ENCODE peak calls at places on chromosomes 11 and 22, in four cellular contexts. A, G, M and O are unnamed samples.

GRCh38 chr22:27317961-27318360 is 483.6 kb downstream of the MN1 start:
- DNase-seq in M (no peak), A (no peak), G (no peak), O (no peak)

GRCh38 chr22:48507171-48507570 is 1320.5 kb downstream of the BRD1 start:
- DNase-seq in G (no peak), M (no peak), A (no peak), O (no peak)

GRCh38 chr11:38791346-38791961 is 2193.4 kb upstream of the RAG2 start:
- DNase-seq in M (no peak), A (peak; percentile 22), G (peak; percentile 43), O (peak; percentile 54)

GRCh38 chr11:83070044-83070877 is 1.4 kb downstream of the RAB30 start:
- DNase-seq in A (no peak), G (peak; percentile 23), M (no peak), O (no peak)

GRCh38 chr22:30806391-30806861 is 111.8 kb downstream of the OSBP2 start:
- DNase-seq in M (no peak), G (no peak), A (no peak), O (peak; percentile 30)

GRCh38 chr11:41316726-41317125 is 142.7 kb downstream of the LRRC4C start:
- DNase-seq in G (no peak), M (no peak), A (no peak), O (no peak)

GRCh38 chr11:589798-590197 is 13.5 kb downstream of the PHRF1 start:
- DNase-seq in G (no peak), M (no peak), A (no peak), O (no peak)

GRCh38 chr11:6995703-6996102 is 24.4 kb downstream of the ZNF214 start:
- DNase-seq in A (no peak), M (no peak), G (no peak), O (no peak)

GRCh38 chr11:76303399-76303798 is 77.5 kb downstream of the THAP12 start:
- DNase-seq in G (no peak), M (no peak), A (no peak), O (no peak)

GRCh38 chr11:78138281-78138680 is 1.1 kb downstream of the ALG8 start:
- DNase-seq in G (no peak), A (no peak), M (no peak), O (no peak)

GRCh38 chr11:126914941-126915340 is 85.6 kb downstream of the KIRREL3 start:
- DNase-seq in G (no peak), A (no peak), M (no peak), O (no peak)

GRCh38 chr11:3037041-3037944 is 19.9 kb downstream of the CARS1 start:
- DNase-seq in A (peak; percentile 76), G (peak; percentile 62), M (no peak), O (peak; percentile 66)

GRCh38 chr11:78203184-78203583 is 14.5 kb downstream of the USP35 start:
- DNase-seq in M (no peak), G (no peak), A (no peak), O (no peak)

GRCh38 chr11:47123094-47123493 is 53.6 kb downstream of the ARFGAP2 start:
- DNase-seq in M (no peak), A (no peak), G (no peak), O (no peak)

GRCh38 chr11:75151346-75152047 is 590 bp downstream of the SLCO2B1 start:
- DNase-seq in A (no peak), G (no peak), M (no peak), O (no peak)

GRCh38 chr11:123018702-123019101 is 37.1 kb upstream of the BSX start:
- DNase-seq in A (no peak), M (no peak), G (no peak), O (no peak)

GRCh38 chr11:35897019-35897418 is 46.8 kb upstream of the LDLRAD3 start:
- DNase-seq in A (no peak), M (no peak), G (no peak), O (no peak)

GRCh38 chr11:111631666-111632039 is 29.4 kb downstream of the SIK2 start:
- DNase-seq in M (no peak), G (no peak), A (no peak), O (peak; percentile 21)

GRCh38 chr11:16410479-16410878 is 54.1 kb upstream of the SOX6 start:
- DNase-seq in G (no peak), A (no peak), M (no peak), O (no peak)

GRCh38 chr11:44862546-44863101 is 88.1 kb downstream of the TP53I11 start:
- DNase-seq in G (no peak), M (no peak), A (no peak), O (no peak)

GRCh38 chr11:118295834-118296454 is 8.6 kb upstream of the CD3E start:
- DNase-seq in G (no peak), M (no peak), A (no peak), O (peak; percentile 28)

DNA sequence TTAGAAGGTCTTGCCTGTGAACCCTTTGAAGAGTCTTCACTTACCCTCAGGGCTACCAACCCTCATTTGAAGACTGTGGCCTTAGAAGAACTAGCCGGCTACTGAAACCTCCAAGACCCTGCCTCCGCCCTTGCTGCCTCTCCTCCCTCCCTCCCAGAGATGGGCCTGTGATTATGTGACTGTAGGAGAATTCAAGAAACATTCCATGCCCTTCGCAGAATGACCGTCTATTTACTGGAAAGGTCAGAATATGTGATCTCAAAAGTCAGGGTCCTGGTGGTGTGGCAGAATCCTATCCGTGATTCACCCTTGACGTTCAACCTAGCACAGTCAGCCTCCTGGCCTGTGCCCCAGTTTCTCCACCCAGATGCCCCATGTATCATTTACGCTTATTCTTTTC is 109.6 kb downstream of the CTNND1 start:
- DNase-seq in G (no peak), A (no peak), M (no peak), O (no peak)
- TF ChIP-seq JUNB in G (no peak), A (no peak), M (no peak), O (no peak)

GRCh38 chr11:66227700-66228099 is 40.7 kb upstream of the RAB1B start:
- DNase-seq in A (no peak), G (no peak), M (no peak), O (no peak)

GRCh38 chr11:66224226-66224850 is 44.1 kb upstream of the RAB1B start:
- DNase-seq in G (no peak), A (no peak), M (no peak), O (no peak)

GRCh38 chr11:66225054-66225453 is 43.4 kb upstream of the RAB1B start:
- DNase-seq in M (no peak), G (no peak), A (no peak), O (no peak)

GRCh38 chr11:66228521-66228920 is 39.9 kb upstream of the RAB1B start:
- DNase-seq in M (no peak), G (no peak), A (no peak), O (no peak)

GRCh38 chr11:66226111-66226510 is 42.3 kb upstream of the RAB1B start:
- DNase-seq in A (no peak), M (no peak), G (no peak), O (no peak)
- TF ChIP-seq KDM1A in A (no peak), M (no peak), G (no peak), O (no peak)

DNA sequence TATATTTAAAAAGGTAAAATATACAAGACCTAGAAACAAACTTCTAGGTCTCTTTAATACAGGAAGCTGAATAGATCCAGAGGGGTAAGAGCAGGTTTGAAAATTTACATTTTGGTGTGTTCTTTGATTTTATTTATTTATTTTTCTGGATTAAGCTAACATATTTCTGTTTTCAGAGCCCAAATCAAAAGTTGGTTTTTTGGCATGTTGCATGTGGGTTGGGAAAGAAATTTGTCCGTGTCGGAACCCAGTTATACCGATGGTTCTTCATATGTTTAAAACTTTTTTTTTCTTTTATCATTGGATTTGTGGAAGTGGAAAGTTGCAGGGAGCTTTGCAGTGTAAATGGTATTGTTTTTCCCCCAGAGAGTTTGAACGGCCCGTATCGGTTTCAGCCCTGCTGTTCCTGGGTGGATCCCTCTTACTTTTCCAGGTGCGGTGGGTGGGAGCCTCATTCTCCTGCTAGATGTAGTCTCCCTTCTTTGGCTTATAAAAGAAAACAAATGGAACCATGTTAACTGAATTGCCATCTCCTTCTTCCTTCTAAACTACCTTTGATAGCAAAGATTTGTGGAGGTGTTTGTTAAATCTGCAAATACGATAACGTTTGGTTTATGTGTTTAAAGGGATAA is 749 bp downstream of the CTNND1 start:
- DNase-seq in M (no peak), G (no peak), A (peak; percentile 31), O (no peak)
- TF ChIP-seq JUNB in M (no peak), G (no peak), A (no peak), O (no peak)

DNA sequence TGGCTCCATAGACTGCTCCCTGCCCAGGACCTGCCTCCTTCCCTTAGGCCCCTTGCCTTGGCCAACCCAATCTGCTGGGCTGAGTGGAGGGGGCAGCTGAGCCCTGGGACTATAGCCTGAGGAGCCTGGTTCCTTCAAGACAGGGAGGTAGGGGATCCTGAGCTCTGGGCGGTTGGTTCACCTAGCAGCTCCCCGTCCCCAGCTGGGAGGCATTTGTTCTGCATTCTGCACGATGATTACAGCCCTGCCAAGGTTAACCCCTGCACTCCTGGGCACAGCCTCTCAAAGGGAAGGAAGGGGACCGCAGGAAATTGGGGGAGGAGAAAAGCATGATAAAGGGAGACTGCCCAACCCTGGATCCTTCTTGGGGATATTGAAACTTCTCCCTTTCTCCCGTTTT is 3.5 kb upstream of the CDC42EP1 start:
- DNase-seq in A (no peak), M (no peak), G (no peak), O (no peak)
- TF ChIP-seq KDM1A in A (no peak), M (no peak), G (no peak), O (no peak)

DNA sequence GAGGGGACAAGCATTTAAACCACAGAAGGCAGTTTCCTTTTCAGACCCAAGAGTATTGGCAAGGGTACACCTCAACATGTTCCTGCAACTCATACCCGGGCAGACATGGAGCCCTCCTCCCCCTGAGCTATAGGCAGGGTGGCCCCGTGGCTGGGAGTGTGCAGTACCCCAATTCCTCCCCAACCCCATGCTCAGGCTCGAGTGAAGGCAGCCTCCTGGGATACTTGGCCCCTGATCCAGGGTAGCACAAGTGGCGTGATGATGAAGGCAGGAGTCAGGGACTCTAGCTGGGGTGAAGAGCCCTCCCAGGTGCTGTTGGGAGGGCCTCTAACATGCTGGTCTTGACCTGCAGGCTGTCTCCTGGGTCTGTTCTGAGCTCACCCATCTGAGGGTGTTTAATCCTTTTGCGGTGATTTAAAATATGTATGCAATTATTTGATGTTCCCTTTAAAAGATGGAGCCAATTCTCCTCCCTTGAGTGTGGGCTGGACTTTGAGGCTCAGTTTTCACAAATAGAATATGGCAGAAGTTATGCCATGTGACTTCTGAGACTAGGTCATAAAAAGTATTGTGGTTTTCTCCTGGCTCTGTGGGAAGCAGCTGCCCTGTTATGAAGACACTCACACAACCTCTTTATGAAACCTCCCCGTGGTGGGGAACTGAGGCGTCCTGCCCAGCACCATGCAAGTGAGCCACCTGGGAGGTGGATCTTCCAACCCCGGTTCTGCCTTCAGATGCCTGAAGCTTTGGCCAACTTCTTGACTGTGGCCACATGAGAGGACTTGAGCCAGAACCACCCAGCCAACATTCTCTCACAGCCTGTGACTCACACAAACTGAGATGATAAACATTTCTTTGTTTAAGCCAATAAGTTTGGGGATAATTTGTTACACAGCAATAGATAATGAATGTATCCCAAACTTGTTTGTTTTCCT is 54.7 kb upstream of the NECTIN1 start:
- DNase-seq in M (no peak), A (no peak), G (no peak), O (no peak)
- TF ChIP-seq JUNB in M (no peak), A (no peak), G (no peak), O (no peak)

DNA sequence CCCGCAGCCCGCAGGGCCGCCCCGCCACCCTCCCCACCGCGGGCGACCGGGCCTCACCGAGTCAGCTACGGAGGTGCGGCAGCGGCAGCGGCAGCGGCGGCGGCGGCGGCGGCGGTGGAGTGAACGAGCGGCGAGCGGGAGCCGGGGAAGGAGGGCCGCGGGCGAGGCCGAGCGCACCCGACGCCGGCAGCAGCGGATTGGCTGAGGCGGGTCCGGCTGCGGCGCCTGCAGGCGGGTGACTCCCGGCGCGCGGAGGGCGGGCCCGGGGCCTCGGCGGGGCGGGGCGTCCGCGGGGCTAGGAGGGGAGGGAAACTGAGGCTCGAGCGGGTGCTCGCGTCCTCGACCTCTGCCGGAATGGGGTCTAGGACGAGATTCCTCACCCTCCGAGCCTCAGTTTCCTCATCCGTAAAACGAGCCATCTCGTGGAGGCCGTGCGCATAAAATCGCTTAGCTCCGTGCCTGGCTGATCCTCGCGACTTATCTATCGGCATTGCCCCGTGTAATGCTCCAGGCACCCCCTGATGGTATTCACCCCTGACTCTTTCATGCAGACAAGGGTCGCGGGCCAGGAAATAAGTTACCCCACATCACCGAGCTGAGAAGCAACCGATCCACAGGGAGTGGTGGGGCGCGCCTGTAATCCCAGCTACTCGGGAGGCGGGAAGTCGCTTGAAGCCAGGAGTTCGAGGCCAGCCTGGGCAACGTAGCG is at the start of gene CPT1A:
- DNase-seq in G (peak; percentile 91), A (peak; percentile 83), M (no peak), O (no peak)
- TF ChIP-seq KDM1A in G (peak; percentile 30), A (no peak), M (peak; percentile 6), O (no peak)